ENCODE peak calls at places on chromosome 10, in nine cellular contexts. C is Right ventricle myocardium superior; V is ACHN; A is mesendoderm; B is LoVo; U is AG10803; P is CD8-positive, alpha-beta memory T cell; R is occipital lobe; O is transverse colon. M is an unnamed sample.

GRCh38 chr10:1538531-1539061 is 198.7 kb downstream of the ADARB2 start:
- DNase-seq in C (no peak), V (no peak), A (no peak), B (no peak), U (no peak), P (no peak), R (no peak), O (no peak), M (no peak)

GRCh38 chr10:34813626-34814227 is 1.4 kb downstream of the PARD3 start:
- DNase-seq in C (peak), V (peak), A (peak), B (peak), U (peak), P (no peak), R (no peak), O (peak), M (peak)

GRCh38 chr10:82310839-82311238 is 435.8 kb downstream of the NRG3 start:
- DNase-seq in C (no peak), V (no peak), A (no peak), B (no peak), U (no peak), P (no peak), R (no peak), O (no peak), M (no peak)

GRCh38 chr10:71998119-71998839 is 34.1 kb downstream of the CHST3 start:
- DNase-seq in C (peak), V (peak), A (no peak), B (no peak), U (no peak), P (no peak), R (no peak), O (no peak), M (peak)

GRCh38 chr10:97427571-97428179 is 1.7 kb downstream of the PGAM1 start:
- DNase-seq in C (no peak), V (peak), A (peak), B (peak), U (peak), P (no peak), R (no peak), O (peak), M (peak)

GRCh38 chr10:114316744-114317143 is 77.7 kb downstream of the VWA2 start:
- DNase-seq in C (no peak), V (no peak), A (no peak), B (no peak), U (no peak), P (no peak), R (no peak), O (no peak), M (no peak)

GRCh38 chr10:18216482-18216881 is 76.3 kb downstream of the CACNB2 start:
- DNase-seq in C (no peak), V (no peak), A (no peak), B (no peak), U (peak), P (no peak), R (no peak), O (no peak), M (peak)

GRCh38 chr10:78843495-78843894 is 225.3 kb upstream of the ZMIZ1 start:
- DNase-seq in C (no peak), V (no peak), A (no peak), B (no peak), U (no peak), P (no peak), R (no peak), O (no peak), M (no peak)

GRCh38 chr10:77251297-77252013 is 386.2 kb downstream of the KCNMA1 start:
- DNase-seq in C (no peak), V (peak), A (peak), B (peak), U (peak), P (no peak), R (no peak), O (no peak), M (peak)

GRCh38 chr10:124100124-124100523 is 6.7 kb upstream of the CHST15 start:
- DNase-seq in C (no peak), V (no peak), A (no peak), B (no peak), U (no peak), P (no peak), R (no peak), O (no peak), M (no peak)

GRCh38 chr10:79483299-79483698 is 29.0 kb upstream of the EIF5AL1 start:
- DNase-seq in C (no peak), V (no peak), A (no peak), B (no peak), U (peak), P (no peak), R (no peak), O (no peak), M (no peak)

GRCh38 chr10:88152720-88153119 is 289.3 kb downstream of the PTEN start:
- DNase-seq in C (no peak), V (peak), A (peak), B (no peak), U (peak), P (no peak), R (no peak), O (no peak), M (no peak)

GRCh38 chr10:129525408-129525807 is 58.4 kb downstream of the MGMT start:
- DNase-seq in C (no peak), V (peak), A (no peak), B (no peak), U (peak), P (no peak), R (no peak), O (no peak), M (no peak)

M was measured in body of pancreas.